ENCODE peak calls at places on chromosomes 11 and 22, in seven cellular contexts. One of them, this sample, is unnamed. For H3K27me3 and H3K4me1, the result is how much of the 10 kb centered on the place peaks cover.

GRCh38 chr11:34086554-34087278 is 18.7 kb upstream of the NAT10 start:
- DNase-seq in keratinocyte: no peak
- DNase-seq in endothelial cell of umbilical vein: no peak
- DNase-seq in PC-3: no peak
- DNase-seq in GM23248: peak
- DNase-seq in neuronal stem cell: no peak
- DNase-seq in trophoblast cell: no peak
- DNase-seq in this sample: no peak

GRCh38 chr11:44417756-44418437 is 108.0 kb upstream of the ALX4 start:
- DNase-seq in keratinocyte: no peak
- DNase-seq in GM23248: no peak
- DNase-seq in endothelial cell of umbilical vein: no peak
- DNase-seq in PC-3: no peak
- DNase-seq in neuronal stem cell: no peak
- DNase-seq in trophoblast cell: no peak
- DNase-seq in this sample: no peak

GRCh38 chr11:76648929-76649328 is 21.6 kb downstream of the LRRC32 start:
- DNase-seq in trophoblast cell: no peak
- DNase-seq in neuronal stem cell: no peak
- DNase-seq in endothelial cell of umbilical vein: no peak
- DNase-seq in PC-3: no peak
- DNase-seq in keratinocyte: no peak
- DNase-seq in GM23248: no peak
- DNase-seq in this sample: no peak

GRCh38 chr22:38989461-38989860 is 7.3 kb downstream of the APOBEC3B start:
- DNase-seq in GM23248: no peak
- DNase-seq in endothelial cell of umbilical vein: no peak
- DNase-seq in PC-3: no peak
- DNase-seq in keratinocyte: no peak
- DNase-seq in trophoblast cell: no peak
- DNase-seq in neuronal stem cell: no peak
- DNase-seq in this sample: no peak

GRCh38 chr22:46575915-46576555 is 38.6 kb upstream of the CELSR1 start:
- DNase-seq in trophoblast cell: peak
- DNase-seq in keratinocyte: no peak
- DNase-seq in PC-3: no peak
- DNase-seq in neuronal stem cell: no peak
- DNase-seq in endothelial cell of umbilical vein: no peak
- DNase-seq in GM23248: no peak
- DNase-seq in this sample: peak

GRCh38 chr11:105718641-105719040 is 108.8 kb downstream of the GRIA4 start:
- DNase-seq in neuronal stem cell: no peak
- DNase-seq in GM23248: no peak
- DNase-seq in endothelial cell of umbilical vein: no peak
- DNase-seq in PC-3: no peak
- DNase-seq in keratinocyte: no peak
- DNase-seq in trophoblast cell: peak
- DNase-seq in this sample: no peak

GRCh38 chr11:2092956-2093412 is 46.2 kb downstream of the IGF2 start:
- DNase-seq in GM23248: peak
- DNase-seq in PC-3: peak
- DNase-seq in trophoblast cell: peak
- DNase-seq in endothelial cell of umbilical vein: no peak
- DNase-seq in neuronal stem cell: no peak
- DNase-seq in keratinocyte: peak
- DNase-seq in this sample: peak

GRCh38 chr11:12150831-12151382 is 40.5 kb downstream of the MICAL2 start:
- DNase-seq in keratinocyte: no peak
- DNase-seq in neuronal stem cell: no peak
- DNase-seq in PC-3: peak
- DNase-seq in GM23248: peak
- DNase-seq in trophoblast cell: peak
- DNase-seq in endothelial cell of umbilical vein: no peak
- DNase-seq in this sample: no peak

GRCh38 chr22:30556388-30556787 is 9.8 kb upstream of the SEC14L6 start:
- DNase-seq in keratinocyte: no peak
- DNase-seq in trophoblast cell: no peak
- DNase-seq in endothelial cell of umbilical vein: no peak
- DNase-seq in PC-3: peak
- DNase-seq in neuronal stem cell: no peak
- DNase-seq in GM23248: no peak
- DNase-seq in this sample: no peak

GRCh38 chr11:19342036-19342435 is 101.3 kb upstream of the E2F8 start:
- DNase-seq in keratinocyte: no peak
- DNase-seq in neuronal stem cell: no peak
- DNase-seq in PC-3: no peak
- DNase-seq in GM23248: no peak
- DNase-seq in endothelial cell of umbilical vein: no peak
- DNase-seq in trophoblast cell: no peak
- DNase-seq in this sample: no peak

GRCh38 chr22:47987885-47988515 is 1225.5 kb downstream of the TBC1D22A start:
- DNase-seq in PC-3: no peak
- DNase-seq in neuronal stem cell: no peak
- DNase-seq in keratinocyte: no peak
- DNase-seq in trophoblast cell: no peak
- DNase-seq in GM23248: no peak
- DNase-seq in endothelial cell of umbilical vein: no peak
- DNase-seq in this sample: no peak

GRCh38 chr11:12090061-12090572 is 20.3 kb upstream of the MICAL2 start:
- DNase-seq in keratinocyte: peak
- DNase-seq in neuronal stem cell: no peak
- DNase-seq in trophoblast cell: no peak
- DNase-seq in PC-3: peak
- DNase-seq in GM23248: peak
- DNase-seq in endothelial cell of umbilical vein: peak
- DNase-seq in this sample: peak

GRCh38 chr22:32531955-32532818 is 57.6 kb downstream of the FBXO7 start:
- DNase-seq in GM23248: peak
- DNase-seq in trophoblast cell: peak
- DNase-seq in PC-3: no peak
- DNase-seq in endothelial cell of umbilical vein: peak
- DNase-seq in keratinocyte: peak
- DNase-seq in neuronal stem cell: peak
- DNase-seq in this sample: peak

GRCh38 chr11:8066911-8067455 is 14.0 kb upstream of the TUB start:
- DNase-seq in trophoblast cell: no peak
- DNase-seq in GM23248: peak
- DNase-seq in neuronal stem cell: no peak
- DNase-seq in endothelial cell of umbilical vein: no peak
- DNase-seq in keratinocyte: no peak
- DNase-seq in PC-3: no peak
- DNase-seq in this sample: peak

GRCh38 chr11:120125005-120125404 is 12.9 kb downstream of the TRIM29 start:
- DNase-seq in keratinocyte: no peak
- DNase-seq in endothelial cell of umbilical vein: no peak
- DNase-seq in PC-3: peak
- DNase-seq in neuronal stem cell: no peak
- DNase-seq in trophoblast cell: peak
- DNase-seq in GM23248: peak
- DNase-seq in this sample: no peak

GRCh38 chr11:68077617-68078592 is 39.1 kb downstream of the TCIRG1 start:
- DNase-seq in endothelial cell of umbilical vein: no peak
- DNase-seq in PC-3: no peak
- DNase-seq in keratinocyte: no peak
- DNase-seq in neuronal stem cell: no peak
- DNase-seq in trophoblast cell: no peak
- DNase-seq in GM23248: no peak
- DNase-seq in this sample: no peak

GRCh38 chr11:108825381-108825780 is 160.5 kb downstream of the DDX10 start:
- DNase-seq in GM23248: no peak
- DNase-seq in trophoblast cell: no peak
- DNase-seq in endothelial cell of umbilical vein: peak
- DNase-seq in PC-3: peak
- DNase-seq in keratinocyte: peak
- DNase-seq in neuronal stem cell: no peak
- DNase-seq in this sample: no peak

GRCh38 chr11:106398396-106399074 is 321.1 kb downstream of the AASDHPPT start:
- DNase-seq in neuronal stem cell: no peak
- DNase-seq in trophoblast cell: no peak
- DNase-seq in endothelial cell of umbilical vein: no peak
- DNase-seq in GM23248: peak
- DNase-seq in PC-3: peak
- DNase-seq in keratinocyte: no peak
- DNase-seq in this sample: no peak

GRCh38 chr11:69337211-69337721 is 43.3 kb downstream of the MYEOV start:
- DNase-seq in GM23248: peak
- DNase-seq in neuronal stem cell: no peak
- DNase-seq in PC-3: peak
- DNase-seq in trophoblast cell: no peak
- DNase-seq in keratinocyte: no peak
- DNase-seq in endothelial cell of umbilical vein: no peak
- DNase-seq in this sample: peak

GRCh38 chr11:78860720-78861422 is 286.2 kb upstream of the NARS2 start:
- DNase-seq in trophoblast cell: no peak
- DNase-seq in endothelial cell of umbilical vein: peak
- DNase-seq in PC-3: peak
- DNase-seq in neuronal stem cell: peak
- DNase-seq in GM23248: peak
- DNase-seq in keratinocyte: no peak
- DNase-seq in this sample: no peak

GRCh38 chr11:101456812-101457211 is 127.0 kb downstream of the TRPC6 start:
- DNase-seq in endothelial cell of umbilical vein: no peak
- DNase-seq in trophoblast cell: no peak
- DNase-seq in PC-3: peak
- DNase-seq in neuronal stem cell: no peak
- DNase-seq in GM23248: peak
- DNase-seq in keratinocyte: no peak
- DNase-seq in this sample: no peak

GRCh38 chr11:59173080-59173963 is 1.4 kb downstream of the DTX4 start:
- DNase-seq in keratinocyte: no peak
- DNase-seq in neuronal stem cell: no peak
- DNase-seq in endothelial cell of umbilical vein: no peak
- DNase-seq in GM23248: peak
- DNase-seq in trophoblast cell: peak
- DNase-seq in PC-3: no peak
- DNase-seq in this sample: peak

GRCh38 chr11:80118071-80118470 is 677.2 kb upstream of the TENM4 start:
- DNase-seq in keratinocyte: no peak
- DNase-seq in PC-3: no peak
- DNase-seq in trophoblast cell: no peak
- DNase-seq in GM23248: no peak
- DNase-seq in endothelial cell of umbilical vein: no peak
- DNase-seq in neuronal stem cell: no peak
- DNase-seq in this sample: no peak

GRCh38 chr11:118924591-118925585 is 838 bp downstream of the BCL9L start:
- DNase-seq in neuronal stem cell: no peak
- DNase-seq in keratinocyte: no peak
- DNase-seq in PC-3: peak
- DNase-seq in GM23248: peak
- DNase-seq in trophoblast cell: no peak
- DNase-seq in endothelial cell of umbilical vein: peak
- DNase-seq in this sample: peak

GRCh38 chr11:86279713-86280112 is 22.3 kb upstream of the HIKESHI start:
- DNase-seq in neuronal stem cell: no peak
- DNase-seq in GM23248: no peak
- DNase-seq in endothelial cell of umbilical vein: no peak
- DNase-seq in keratinocyte: no peak
- DNase-seq in PC-3: no peak
- DNase-seq in trophoblast cell: no peak
- DNase-seq in this sample: no peak

GRCh38 chr22:45120931-45121330 is 42.8 kb upstream of the NUP50 start:
- DNase-seq in trophoblast cell: no peak
- DNase-seq in keratinocyte: no peak
- DNase-seq in PC-3: peak
- DNase-seq in neuronal stem cell: no peak
- DNase-seq in endothelial cell of umbilical vein: no peak
- DNase-seq in GM23248: no peak
- DNase-seq in this sample: no peak

GRCh38 chr11:44519989-44520737 is 45.3 kb upstream of the CD82 start:
- DNase-seq in PC-3: no peak
- DNase-seq in keratinocyte: no peak
- DNase-seq in GM23248: no peak
- DNase-seq in neuronal stem cell: no peak
- DNase-seq in trophoblast cell: no peak
- DNase-seq in endothelial cell of umbilical vein: no peak
- DNase-seq in this sample: no peak

GRCh38 chr22:44574057-44574456 is 76.0 kb upstream of the RTL6 start:
- DNase-seq in PC-3: peak
- DNase-seq in neuronal stem cell: no peak
- DNase-seq in endothelial cell of umbilical vein: peak
- DNase-seq in GM23248: peak
- DNase-seq in keratinocyte: peak
- DNase-seq in trophoblast cell: no peak
- DNase-seq in this sample: no peak

GRCh38 chr22:24583221-24583971 is 9.5 kb downstream of the LRRC75B start:
- DNase-seq in trophoblast cell: no peak
- DNase-seq in PC-3: no peak
- DNase-seq in neuronal stem cell: no peak
- DNase-seq in keratinocyte: no peak
- DNase-seq in endothelial cell of umbilical vein: no peak
- DNase-seq in GM23248: peak
- DNase-seq in this sample: no peak

GRCh38 chr11:121018746-121019145 is 5.2 kb upstream of the TBCEL start:
- DNase-seq in endothelial cell of umbilical vein: no peak
- DNase-seq in keratinocyte: no peak
- DNase-seq in GM23248: no peak
- DNase-seq in neuronal stem cell: no peak
- DNase-seq in PC-3: no peak
- DNase-seq in trophoblast cell: no peak
- DNase-seq in this sample: no peak

GRCh38 chr22:19720999-19721485 is 2.3 kb upstream of the GP1BB start:
- DNase-seq in endothelial cell of umbilical vein: no peak
- DNase-seq in keratinocyte: no peak
- DNase-seq in PC-3: no peak
- DNase-seq in GM23248: no peak
- DNase-seq in trophoblast cell: no peak
- DNase-seq in neuronal stem cell: no peak
- DNase-seq in this sample: no peak
- H3K27me3 ChIP-seq in endothelial cell of umbilical vein: under half
- H3K27me3 ChIP-seq in keratinocyte: half or more
- H3K27me3 ChIP-seq in PC-3: under half
- H3K27me3 ChIP-seq in GM23248: under half
- H3K27me3 ChIP-seq in trophoblast cell: half or more
- H3K27me3 ChIP-seq in neuronal stem cell: half or more
- H3K27me3 ChIP-seq in this sample: half or more

GRCh38 chr11:57744386-57744785 is 3.1 kb downstream of the SELENOH start:
- DNase-seq in trophoblast cell: no peak
- DNase-seq in PC-3: no peak
- DNase-seq in endothelial cell of umbilical vein: no peak
- DNase-seq in GM23248: no peak
- DNase-seq in keratinocyte: no peak
- DNase-seq in neuronal stem cell: no peak
- DNase-seq in this sample: no peak
- H3K4me1 ChIP-seq in trophoblast cell: under half
- H3K4me1 ChIP-seq in PC-3: under half
- H3K4me1 ChIP-seq in endothelial cell of umbilical vein: under half
- H3K4me1 ChIP-seq in GM23248: under half
- H3K4me1 ChIP-seq in keratinocyte: under half
- H3K4me1 ChIP-seq in neuronal stem cell: under half
- H3K4me1 ChIP-seq in this sample: under half

GRCh38 chr11:83191986-83192385 is 1.5 kb upstream of the ANKRD42 start:
- DNase-seq in neuronal stem cell: no peak
- DNase-seq in endothelial cell of umbilical vein: no peak
- DNase-seq in keratinocyte: no peak
- DNase-seq in GM23248: no peak
- DNase-seq in trophoblast cell: peak
- DNase-seq in PC-3: no peak
- DNase-seq in this sample: no peak
- H3K9ac ChIP-seq in neuronal stem cell: no peak
- H3K9ac ChIP-seq in endothelial cell of umbilical vein: peak
- H3K9ac ChIP-seq in keratinocyte: peak
- H3K9ac ChIP-seq in GM23248: peak
- H3K9ac ChIP-seq in trophoblast cell: no peak
- H3K9ac ChIP-seq in PC-3: peak
- H3K9ac ChIP-seq in this sample: no peak

GRCh38 chr11:117606211-117606610 is 190.8 kb downstream of the DSCAML1 start:
- DNase-seq in trophoblast cell: no peak
- DNase-seq in PC-3: no peak
- DNase-seq in GM23248: no peak
- DNase-seq in keratinocyte: no peak
- DNase-seq in endothelial cell of umbilical vein: no peak
- DNase-seq in neuronal stem cell: no peak
- DNase-seq in this sample: no peak
- H3K27me3 ChIP-seq in trophoblast cell: under half
- H3K27me3 ChIP-seq in PC-3: half or more
- H3K27me3 ChIP-seq in GM23248: under half
- H3K27me3 ChIP-seq in keratinocyte: under half
- H3K27me3 ChIP-seq in endothelial cell of umbilical vein: under half
- H3K27me3 ChIP-seq in neuronal stem cell: under half
- H3K27me3 ChIP-seq in this sample: under half

This sample was measured in colonic mucosa.